ENCODE peak calls at places on chromosomes 12 and 14, in nine cellular contexts. H is endothelial cell of umbilical vein, U is A549, T is WTC11, I is K562, R is GM12878, G is HCT116, B is NB4, Z is HepG2. F is an unnamed sample.

GRCh38 chr12:105289114-105289904 is 41.2 kb upstream of the C12orf75 start:
- DNase-seq in G (no peak), B (peak; percentile 26), I (no peak), T (no peak), H (peak; percentile 52), U (no peak), R (no peak), Z (peak; percentile 21), F (no peak)

GRCh38 chr12:117041798-117042170 is 57.4 kb downstream of the TESC start:
- DNase-seq in R (no peak), I (no peak), T (no peak), Z (no peak), B (no peak), G (no peak), U (no peak), H (no peak), F (no peak)

GRCh38 chr12:54983536-54984102 is 943 bp downstream of the TESPA1 start:
- DNase-seq in G (no peak), T (no peak), R (no peak), I (no peak), U (no peak), B (no peak), H (no peak), Z (no peak), F (no peak)

GRCh38 chr14:83197271-83197670 is 1663.6 kb upstream of the SEL1L start:
- DNase-seq in T (no peak), I (no peak), G (no peak), R (no peak), Z (no peak), B (no peak), U (no peak), H (no peak), F (no peak)

GRCh38 chr14:26719514-26719913 is 121.7 kb upstream of the NOVA1 start:
- DNase-seq in H (no peak), Z (peak; percentile 34), U (no peak), B (no peak), T (no peak), R (no peak), I (no peak), G (no peak), F (no peak)

GRCh38 chr12:48758737-48759136 is 30.2 kb downstream of the ADCY6 start:
- DNase-seq in Z (no peak), I (no peak), T (no peak), G (no peak), U (no peak), R (no peak), B (no peak), H (no peak), F (no peak)

GRCh38 chr12:112941528-112942335 is 3.5 kb downstream of the OAS3 start:
- DNase-seq in G (no peak), T (no peak), B (no peak), I (no peak), U (no peak), R (no peak), H (no peak), Z (no peak), F (peak; percentile 48)

GRCh38 chr12:93127107-93127560 is 198.0 kb upstream of the EEA1 start:
- DNase-seq in I (no peak), R (no peak), Z (no peak), B (no peak), U (no peak), G (no peak), T (no peak), H (no peak), F (no peak)

GRCh38 chr12:32839828-32840227 is 56.7 kb downstream of the PKP2 start:
- DNase-seq in I (no peak), B (no peak), H (no peak), G (no peak), R (no peak), U (no peak), T (no peak), Z (peak; percentile 15), F (no peak)

GRCh38 chr12:32847287-32847686 is 49.3 kb downstream of the PKP2 start:
- DNase-seq in B (no peak), G (no peak), Z (no peak), H (no peak), R (no peak), I (no peak), T (no peak), U (no peak), F (no peak)

GRCh38 chr12:32846053-32846452 is 50.5 kb downstream of the PKP2 start:
- DNase-seq in I (no peak), R (no peak), Z (no peak), H (no peak), U (no peak), B (no peak), G (no peak), T (no peak), F (no peak)

GRCh38 chr12:32841061-32841460 is 55.5 kb downstream of the PKP2 start:
- DNase-seq in I (no peak), B (no peak), G (no peak), U (no peak), R (no peak), H (no peak), T (no peak), Z (no peak), F (no peak)

DNA sequence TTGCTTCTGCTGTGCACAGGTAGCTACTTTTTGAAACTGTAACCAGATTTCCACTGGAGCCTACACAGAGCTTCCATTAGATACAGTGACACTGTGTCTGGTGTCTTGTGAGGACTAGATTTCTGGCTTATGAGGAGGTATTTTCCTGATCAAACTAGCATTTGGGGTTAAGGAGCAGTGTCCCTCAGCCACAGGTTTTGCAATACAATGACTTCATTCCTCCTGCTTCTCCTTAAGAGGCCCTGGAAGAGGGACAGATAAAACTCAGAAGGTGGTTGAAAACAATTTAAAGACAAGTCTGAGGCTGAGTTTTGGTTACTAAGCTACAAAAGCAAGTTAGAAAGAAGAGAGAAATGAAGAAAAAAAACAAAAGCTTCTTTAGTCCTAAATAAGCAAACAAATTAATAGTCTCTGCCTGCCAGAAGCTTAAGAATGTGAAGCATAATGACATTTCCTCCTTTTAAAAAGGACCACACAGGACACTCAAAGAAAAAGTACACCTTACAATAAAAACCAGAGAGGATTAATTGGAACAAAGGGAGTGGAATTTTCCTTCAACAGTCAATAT is 53.0 kb downstream of the PKP2 start:
- DNase-seq in U (no peak), B (peak; percentile 7), R (no peak), T (no peak), Z (no peak), I (no peak), G (no peak), H (no peak), F (no peak)
- TF ChIP-seq MAX in U (no peak), B (no peak), R (no peak), T (no peak), Z (no peak), I (no peak), G (no peak), H (no peak), F (no peak)

GRCh38 chr12:94171595-94171930 is 23.2 kb downstream of the PLXNC1 start:
- DNase-seq in T (no peak), B (no peak), Z (no peak), H (no peak), R (no peak), I (no peak), U (no peak), G (no peak), F (no peak)

GRCh38 chr12:94172973-94173372 is 24.6 kb downstream of the PLXNC1 start:
- DNase-seq in R (no peak), U (no peak), H (no peak), T (no peak), Z (peak; percentile 94), G (no peak), I (no peak), B (peak; percentile 87), F (no peak)

GRCh38 chr12:94173660-94174265 is 25.4 kb downstream of the PLXNC1 start:
- DNase-seq in R (no peak), B (peak; percentile 74), T (no peak), I (no peak), G (no peak), U (no peak), H (no peak), Z (no peak), F (no peak)

GRCh38 chr12:94170690-94171594 is 22.6 kb downstream of the PLXNC1 start:
- DNase-seq in Z (no peak), G (no peak), R (no peak), T (peak; percentile 23), H (no peak), B (no peak), I (no peak), U (no peak), F (no peak)

DNA sequence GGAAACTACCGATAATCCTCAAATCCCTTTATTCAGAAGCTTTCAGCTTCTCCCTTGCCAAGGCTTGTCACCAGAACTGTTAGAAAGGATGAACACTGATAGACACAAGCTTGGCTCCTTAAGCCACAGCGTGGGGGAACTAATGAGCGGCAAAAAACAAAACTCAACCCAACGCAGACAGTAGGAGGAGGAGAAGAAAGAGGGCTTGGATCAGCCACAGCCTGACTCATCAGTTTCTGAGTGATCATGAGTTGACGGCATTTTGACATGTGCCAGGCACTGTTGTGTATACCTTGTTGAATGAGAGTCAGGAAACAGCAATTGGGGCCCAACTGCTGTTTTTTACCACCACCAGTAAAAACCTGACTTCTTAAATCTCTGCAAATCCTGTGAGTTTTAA is 23.7 kb downstream of the PLXNC1 start:
- DNase-seq in Z (peak; percentile 15), G (no peak), T (no peak), H (no peak), R (no peak), U (no peak), B (peak; percentile 87), I (peak; percentile 73), F (no peak)
- TF ChIP-seq MAX in Z (no peak), G (no peak), T (no peak), H (no peak), R (no peak), U (no peak), B (peak; percentile 82), I (no peak), F (no peak)

GRCh38 chr14:63180017-63180416 is 24.2 kb upstream of the RHOJ start:
- DNase-seq in R (no peak), U (no peak), B (no peak), G (no peak), I (no peak), Z (no peak), T (no peak), H (no peak), F (no peak)

GRCh38 chr14:63175531-63175930 is 28.7 kb upstream of the RHOJ start:
- DNase-seq in G (no peak), H (no peak), U (no peak), I (no peak), Z (no peak), T (no peak), B (no peak), R (no peak), F (no peak)

GRCh38 chr14:63178912-63179311 is 25.3 kb upstream of the RHOJ start:
- DNase-seq in U (no peak), H (peak; percentile 69), R (no peak), I (no peak), Z (no peak), G (no peak), T (no peak), B (no peak), F (no peak)

GRCh38 chr14:63179383-63179782 is 24.9 kb upstream of the RHOJ start:
- DNase-seq in I (no peak), Z (no peak), G (no peak), T (no peak), H (peak; percentile 61), R (no peak), U (no peak), B (no peak), F (no peak)

GRCh38 chr14:63174760-63175191 is 29.5 kb upstream of the RHOJ start:
- DNase-seq in Z (peak; percentile 45), G (peak; percentile 12), I (peak; percentile 5), T (peak; percentile 13), H (peak; percentile 96), B (peak; percentile 33), U (peak; percentile 25), R (no peak), F (peak; percentile 55)
- TF ChIP-seq MAX in Z (no peak), G (no peak), I (no peak), T (no peak), H (no peak), B (no peak), U (no peak), R (no peak), F (no peak)

GRCh38 chr12:75813066-75813465 is 218.5 kb downstream of the PHLDA1 start:
- DNase-seq in T (no peak), H (no peak), I (no peak), R (no peak), B (no peak), Z (no peak), U (no peak), G (no peak), F (no peak)

GRCh38 chr12:75815756-75816155 is 215.8 kb downstream of the PHLDA1 start:
- DNase-seq in Z (no peak), I (no peak), T (no peak), U (no peak), R (no peak), B (no peak), G (no peak), H (no peak), F (no peak)

GRCh38 chr12:75812341-75813018 is 219.1 kb downstream of the PHLDA1 start:
- DNase-seq in I (no peak), H (no peak), G (no peak), T (no peak), U (no peak), R (no peak), Z (no peak), B (no peak), F (peak; percentile 41)

GRCh38 chr12:75816892-75817291 is 214.7 kb downstream of the PHLDA1 start:
- DNase-seq in H (peak; percentile 48), Z (no peak), G (peak; percentile 58), R (peak; percentile 5), U (peak; percentile 19), I (peak; percentile 10), B (peak; percentile 47), T (no peak), F (no peak)

DNA sequence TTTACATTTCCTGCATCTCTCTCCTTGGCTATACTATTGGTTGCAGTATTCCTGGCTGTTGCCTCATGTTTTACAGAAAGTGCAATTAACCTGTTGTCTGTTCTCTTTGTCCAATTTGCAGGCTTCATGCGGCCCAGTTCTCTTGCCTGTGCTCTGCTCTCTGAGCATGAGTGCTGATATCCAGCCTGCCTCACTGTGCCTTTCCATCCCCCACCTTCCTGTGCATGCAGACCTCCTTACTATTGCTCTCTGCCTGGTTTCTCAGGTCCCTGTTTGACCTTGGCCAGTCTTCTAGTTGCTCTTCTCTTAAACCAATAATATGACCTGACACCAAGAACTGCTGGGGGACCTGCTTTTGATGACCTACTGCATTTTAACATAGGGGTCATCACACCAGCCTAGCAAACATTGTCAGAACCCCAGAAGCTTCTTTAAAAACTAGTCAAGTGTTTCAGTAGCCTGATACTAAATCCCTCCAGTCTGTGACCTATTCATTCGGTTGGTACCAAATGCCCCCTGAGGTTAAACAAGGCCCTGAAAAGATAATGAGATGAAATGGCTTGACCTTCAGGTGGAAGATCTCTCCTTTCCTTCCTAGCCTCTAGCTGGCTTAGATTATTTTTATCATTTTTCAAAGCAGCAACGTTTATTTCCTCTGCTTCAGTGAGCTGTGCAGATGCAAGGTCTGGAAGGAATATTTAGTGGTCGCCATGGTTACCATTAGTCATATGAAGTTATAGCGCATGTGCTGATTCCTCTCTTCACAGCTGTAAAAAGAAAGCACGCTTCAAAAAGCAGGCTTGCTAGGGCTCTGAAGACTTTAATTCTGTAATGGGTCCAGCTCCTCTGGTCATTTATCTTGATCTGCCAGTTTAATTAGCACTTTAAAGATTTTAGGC is 216.5 kb downstream of the PHLDA1 start:
- DNase-seq in T (no peak), G (no peak), Z (no peak), U (peak; percentile 34), H (peak; percentile 95), R (no peak), I (peak; percentile 13), B (peak; percentile 23), F (peak; percentile 40)
- TF ChIP-seq MAX in T (no peak), G (peak; percentile 20), Z (no peak), U (no peak), H (peak; percentile 64), R (no peak), I (no peak), B (no peak), F (peak; percentile 70)

F was measured in SK-N-SH.